ENCODE peak calls at places on chromosomes 11 and 22, in eight cellular contexts. E is sigmoid colon, R is A673, X is gastrocnemius medialis, P is H1, V is left lung, B is endodermal cell, O is cardiac muscle cell. N is an unnamed sample.

GRCh38 chr11:23586188-23586587 is 725.9 kb upstream of the CCDC179 start:
- DNase-seq in E (no peak), R (no peak), X (no peak), P (no peak), V (no peak), B (no peak), O (no peak), N (no peak)

GRCh38 chr11:61273151-61274078 is 21.7 kb downstream of the VWCE start:
- DNase-seq in E (no peak), R (no peak), X (no peak), P (no peak), V (peak; percentile 83), B (no peak), O (no peak), N (peak; percentile 85)

GRCh38 chr22:20135846-20136602 is 4.4 kb downstream of the ZDHHC8 start:
- DNase-seq in E (no peak), R (no peak), X (no peak), P (no peak), V (no peak), B (no peak), O (no peak), N (no peak)

GRCh38 chr11:90587896-90588295 is 365.0 kb upstream of the CHORDC1 start:
- DNase-seq in E (no peak), R (no peak), X (no peak), P (no peak), V (no peak), B (no peak), O (no peak), N (no peak)

GRCh38 chr22:29470159-29470855 is 9.7 kb upstream of the NEFH start:
- DNase-seq in E (peak; percentile 72), R (peak; percentile 65), X (no peak), P (peak; percentile 81), V (peak; percentile 54), B (peak; percentile 98), O (peak; percentile 72), N (peak; percentile 80)

GRCh38 chr11:124113890-124114289 is 1.4 kb upstream of the VWA5A start:
- DNase-seq in E (no peak), R (peak; percentile 37), X (no peak), P (no peak), V (peak; percentile 36), B (no peak), O (no peak), N (no peak)

GRCh38 chr11:26994579-26995210 is 783 bp downstream of the FIBIN start:
- DNase-seq in E (peak; percentile 66), R (no peak), X (no peak), P (no peak), V (no peak), B (peak; percentile 60), O (no peak), N (peak; percentile 85)

GRCh38 chr11:79428406-79428805 is 12.4 kb downstream of the TENM4 start:
- DNase-seq in E (no peak), R (no peak), X (no peak), P (no peak), V (no peak), B (no peak), O (no peak), N (no peak)

DNA sequence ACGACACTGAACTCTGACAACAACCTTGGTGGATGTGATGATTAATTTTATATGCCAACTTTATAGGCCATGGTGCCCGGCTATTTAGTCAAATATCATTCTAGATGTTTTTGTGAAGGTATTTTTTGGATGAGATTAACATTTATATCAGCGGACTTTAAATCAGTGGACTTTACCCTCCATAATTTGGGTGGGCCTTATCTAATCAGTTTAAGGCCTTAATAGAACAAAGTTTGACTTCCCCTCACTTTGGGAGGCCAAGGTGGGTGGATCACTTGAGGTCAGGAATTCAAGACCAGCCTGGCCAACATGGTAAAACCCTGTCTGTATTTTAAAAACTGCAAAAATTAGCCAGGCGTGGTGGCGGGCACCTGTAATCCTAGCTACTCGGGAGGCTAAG is 4.0 kb downstream of the PRCP start:
- DNase-seq in E (no peak), R (no peak), X (no peak), P (no peak), V (no peak), B (no peak), O (no peak), N (no peak)
- H3K4me3 ChIP-seq in E (no peak overlapping the region), R (no peak overlapping the region), X (no peak overlapping the region), P (no peak overlapping the region), V (no peak overlapping the region), B (no peak overlapping the region), O (no peak overlapping the region), N (no peak overlapping the region)

GRCh38 chr22:49525776-49526535 is 301.7 kb downstream of the BRD1 start:
- DNase-seq in E (peak; percentile 63), R (no peak), X (peak; percentile 57), P (no peak), V (no peak), B (no peak), O (no peak), N (no peak)
- H3K9me3 ChIP-seq in E (no peaks in the 10 kb centered on the region), R (no peaks in the 10 kb centered on the region), X (no peaks in the 10 kb centered on the region), P (no peaks in the 10 kb centered on the region), V (no peaks in the 10 kb centered on the region), B (no peaks in the 10 kb centered on the region), O (no peaks in the 10 kb centered on the region), N (no peaks in the 10 kb centered on the region)

GRCh38 chr11:12569499-12570040 is 104.7 kb upstream of the TEAD1 start:
- DNase-seq in E (no peak), R (no peak), X (no peak), P (no peak), V (no peak), B (no peak), O (no peak), N (no peak)
- H3K4me3 ChIP-seq in E (no peak overlapping the region), R (no peak overlapping the region), X (no peak overlapping the region), P (no peak overlapping the region), V (no peak overlapping the region), B (no peak overlapping the region), O (no peak overlapping the region), N (no peak overlapping the region)

GRCh38 chr22:11616811-11617210 is 3911.2 kb upstream of the OR11H1 start:
- DNase-seq in E (no peak), R (no peak), X (no peak), P (no peak), V (no peak), B (no peak), O (no peak), N (peak; percentile 43)
- H3K9me3 ChIP-seq in E (no peaks in the 10 kb centered on the region), R (peaks cover 70% of the 10 kb centered on the region), X (no peaks in the 10 kb centered on the region), P (peaks cover 94% of the 10 kb centered on the region), V (no peaks in the 10 kb centered on the region), B (peaks cover 85% of the 10 kb centered on the region), O (peaks cover 13% of the 10 kb centered on the region), N (no peaks in the 10 kb centered on the region)

GRCh38 chr11:32586576-32587190 is 3.1 kb downstream of the EIF3M start:
- DNase-seq in E (no peak), R (peak; percentile 88), X (no peak), P (no peak), V (no peak), B (no peak), O (peak; percentile 12), N (no peak)
- H3K4me3 ChIP-seq in E (no peak overlapping the region), R (peak overlapping the region; percentile 2), X (no peak overlapping the region), P (no peak overlapping the region), V (no peak overlapping the region), B (peak overlapping the region; percentile 90), O (no peak overlapping the region), N (peak overlapping the region; percentile 5)

GRCh38 chr11:35046606-35047005 is 92.4 kb upstream of the CD44 start:
- DNase-seq in E (no peak), R (no peak), X (no peak), P (no peak), V (no peak), B (no peak), O (no peak), N (no peak)
- H3K9me3 ChIP-seq in E (no peaks in the 10 kb centered on the region), R (no peaks in the 10 kb centered on the region), X (no peaks in the 10 kb centered on the region), P (no peaks in the 10 kb centered on the region), V (no peaks in the 10 kb centered on the region), B (no peaks in the 10 kb centered on the region), O (no peaks in the 10 kb centered on the region), N (no peaks in the 10 kb centered on the region)

DNA sequence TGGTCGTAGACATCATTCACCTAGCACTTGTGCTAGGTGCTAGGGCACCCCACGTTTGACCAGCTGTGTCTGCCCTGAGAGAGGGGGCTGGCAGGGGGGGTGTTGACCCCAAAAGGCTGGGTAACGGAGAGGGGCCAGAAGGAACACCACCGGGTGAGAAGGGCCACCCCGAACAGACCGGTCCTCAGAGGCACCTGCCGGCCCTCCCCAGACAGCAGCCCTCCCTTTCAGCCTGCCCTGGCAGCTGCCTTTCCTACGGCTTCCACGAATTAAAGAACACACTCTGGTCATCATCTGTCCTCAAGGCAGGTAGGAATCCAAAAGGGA is 977 bp upstream of the KCNJ5 start:
- DNase-seq in E (no peak), R (no peak), X (no peak), P (no peak), V (no peak), B (no peak), O (no peak), N (no peak)
- H3K4me3 ChIP-seq in E (peak overlapping the region; percentile 42), R (peak overlapping the region; percentile 50), X (peak overlapping the region; percentile 46), P (peak overlapping the region; percentile 55), V (peak overlapping the region; percentile 34), B (peak overlapping the region; percentile 73), O (peak overlapping the region; percentile 76), N (peak overlapping the region; percentile 57)

GRCh38 chr22:49531533-49531895 is 296.2 kb downstream of the BRD1 start:
- DNase-seq in E (no peak), R (no peak), X (no peak), P (no peak), V (no peak), B (no peak), O (no peak), N (peak; percentile 29)
- H3K9me3 ChIP-seq in E (no peaks in the 10 kb centered on the region), R (no peaks in the 10 kb centered on the region), X (no peaks in the 10 kb centered on the region), P (no peaks in the 10 kb centered on the region), V (no peaks in the 10 kb centered on the region), B (no peaks in the 10 kb centered on the region), O (no peaks in the 10 kb centered on the region), N (no peaks in the 10 kb centered on the region)

DNA sequence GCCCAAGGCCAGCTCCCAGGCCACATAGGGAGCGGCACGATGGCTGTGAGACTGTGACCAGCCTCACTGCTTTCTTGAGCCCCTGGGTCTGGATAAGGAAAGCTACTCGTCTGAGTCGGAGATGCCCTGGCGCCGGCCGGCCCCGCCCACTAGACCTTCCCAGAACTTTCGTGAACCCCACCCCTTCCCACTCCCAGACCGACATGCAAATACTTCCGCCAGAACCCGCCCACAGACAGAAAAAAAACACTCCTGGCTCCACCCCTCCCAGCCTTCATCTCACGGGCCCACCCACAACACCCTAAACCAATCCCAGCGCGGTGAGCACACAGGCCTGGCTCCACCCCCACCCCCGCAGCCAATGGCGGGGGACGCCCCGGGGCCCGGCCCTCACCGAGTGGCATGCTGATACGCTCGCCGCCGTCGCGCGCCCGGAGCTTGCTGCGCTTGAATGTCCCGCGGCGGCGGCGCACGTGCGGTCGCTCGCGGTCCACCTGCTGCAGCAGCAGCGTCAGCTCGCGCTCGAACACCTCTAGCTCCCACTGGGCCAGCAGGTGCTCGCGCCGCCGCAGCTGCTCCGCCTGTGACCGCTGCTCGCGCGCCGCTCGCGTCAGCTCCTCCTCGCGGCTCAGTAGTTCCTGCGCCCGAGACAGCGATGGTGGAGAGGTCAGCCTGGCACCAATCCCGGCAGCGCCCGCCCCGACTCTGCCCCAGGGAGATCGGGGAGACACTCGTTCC is 7.0 kb downstream of the MAP3K11 start:
- DNase-seq in E (peak; percentile 99), R (peak; percentile 100), X (peak; percentile 93), P (peak; percentile 94), V (peak; percentile 90), B (peak; percentile 100), O (peak; percentile 99), N (peak; percentile 98)
- H3K4me3 ChIP-seq in E (peak overlapping the region; percentile 33), R (peak overlapping the region; percentile 35), X (peak overlapping the region; percentile 45), P (peak overlapping the region; percentile 40), V (no peak overlapping the region), B (peak overlapping the region; percentile 59), O (peak overlapping the region; percentile 8), N (peak overlapping the region; percentile 9)